ENCODE peak calls at places on chromosomes 12 and 14, in five cellular contexts. One of them, this sample, is unnamed.

GRCh38 chr14:23555882-23556699 is at the start of gene THTPA:
- DNase-seq in K562: peak
- DNase-seq in endothelial cell of umbilical vein: peak
- DNase-seq in transverse colon: peak
- DNase-seq in GM23338: peak
- DNase-seq in this sample: peak

GRCh38 chr12:30725739-30726138 is 29.0 kb downstream of the CAPRIN2 start:
- DNase-seq in K562: no peak
- DNase-seq in endothelial cell of umbilical vein: peak
- DNase-seq in transverse colon: no peak
- DNase-seq in GM23338: no peak
- DNase-seq in this sample: no peak

GRCh38 chr12:124767075-124767821 is 96.4 kb downstream of the SCARB1 start:
- DNase-seq in K562: peak
- DNase-seq in endothelial cell of umbilical vein: peak
- DNase-seq in transverse colon: peak
- DNase-seq in GM23338: peak
- DNase-seq in this sample: peak

GRCh38 chr12:46390304-46390703 is 17.7 kb upstream of the SLC38A2 start:
- DNase-seq in K562: no peak
- DNase-seq in endothelial cell of umbilical vein: no peak
- DNase-seq in transverse colon: no peak
- DNase-seq in GM23338: no peak
- DNase-seq in this sample: no peak

GRCh38 chr14:61934385-61934784 is 172.2 kb downstream of the SNAPC1 start:
- DNase-seq in K562: no peak
- DNase-seq in endothelial cell of umbilical vein: no peak
- DNase-seq in transverse colon: no peak
- DNase-seq in GM23338: no peak
- DNase-seq in this sample: no peak

GRCh38 chr12:3077572-3078081 is 448 bp downstream of the TSPAN9 start:
- DNase-seq in K562: no peak
- DNase-seq in endothelial cell of umbilical vein: no peak
- DNase-seq in transverse colon: peak
- DNase-seq in GM23338: peak
- DNase-seq in this sample: no peak

GRCh38 chr12:46266869-46267617 is 1.8 kb downstream of the SLC38A1 start:
- DNase-seq in K562: no peak
- DNase-seq in endothelial cell of umbilical vein: peak
- DNase-seq in transverse colon: peak
- DNase-seq in GM23338: peak
- DNase-seq in this sample: peak

GRCh38 chr12:130126023-130126432 is 36.2 kb upstream of the FZD10 start:
- DNase-seq in K562: no peak
- DNase-seq in endothelial cell of umbilical vein: no peak
- DNase-seq in transverse colon: no peak
- DNase-seq in GM23338: peak
- DNase-seq in this sample: no peak

GRCh38 chr12:127558363-127558762 is 708.6 kb upstream of the TMEM132C start:
- DNase-seq in K562: no peak
- DNase-seq in endothelial cell of umbilical vein: no peak
- DNase-seq in transverse colon: no peak
- DNase-seq in GM23338: no peak
- DNase-seq in this sample: no peak

GRCh38 chr12:104604070-104604994 is 147.6 kb downstream of the CHST11 start:
- DNase-seq in K562: peak
- DNase-seq in endothelial cell of umbilical vein: peak
- DNase-seq in transverse colon: peak
- DNase-seq in GM23338: peak
- DNase-seq in this sample: no peak

GRCh38 chr12:107515446-107515958 is 170.1 kb upstream of the PWP1 start:
- DNase-seq in K562: no peak
- DNase-seq in endothelial cell of umbilical vein: peak
- DNase-seq in transverse colon: no peak
- DNase-seq in GM23338: peak
- DNase-seq in this sample: no peak

GRCh38 chr14:59213368-59214315 is 25.2 kb downstream of the DAAM1 start:
- DNase-seq in K562: no peak
- DNase-seq in endothelial cell of umbilical vein: no peak
- DNase-seq in transverse colon: no peak
- DNase-seq in GM23338: peak
- DNase-seq in this sample: no peak

GRCh38 chr14:62739647-62740046 is 305.6 kb downstream of the KCNH5 start:
- DNase-seq in K562: no peak
- DNase-seq in endothelial cell of umbilical vein: no peak
- DNase-seq in transverse colon: no peak
- DNase-seq in GM23338: no peak
- DNase-seq in this sample: no peak

GRCh38 chr14:92258934-92259333 is 64.0 kb upstream of the SLC24A4 start:
- DNase-seq in K562: peak
- DNase-seq in endothelial cell of umbilical vein: no peak
- DNase-seq in transverse colon: no peak
- DNase-seq in GM23338: no peak
- DNase-seq in this sample: no peak

GRCh38 chr14:53547593-53547992 is 394.5 kb upstream of the DDHD1 start:
- DNase-seq in K562: no peak
- DNase-seq in endothelial cell of umbilical vein: no peak
- DNase-seq in transverse colon: no peak
- DNase-seq in GM23338: no peak
- DNase-seq in this sample: no peak

GRCh38 chr12:46907791-46908190 is 82.0 kb upstream of the SLC38A4 start:
- DNase-seq in K562: no peak
- DNase-seq in endothelial cell of umbilical vein: no peak
- DNase-seq in transverse colon: no peak
- DNase-seq in GM23338: no peak
- DNase-seq in this sample: no peak

GRCh38 chr14:69038449-69039286 is 59.6 kb upstream of the ACTN1 start:
- DNase-seq in K562: no peak
- DNase-seq in endothelial cell of umbilical vein: peak
- DNase-seq in transverse colon: no peak
- DNase-seq in GM23338: no peak
- DNase-seq in this sample: no peak

GRCh38 chr12:28568083-28568482 is 377.8 kb downstream of the CCDC91 start:
- DNase-seq in K562: no peak
- DNase-seq in endothelial cell of umbilical vein: no peak
- DNase-seq in transverse colon: peak
- DNase-seq in GM23338: no peak
- DNase-seq in this sample: no peak

GRCh38 chr12:44847888-44848770 is 28.0 kb downstream of the NELL2 start:
- DNase-seq in K562: no peak
- DNase-seq in endothelial cell of umbilical vein: no peak
- DNase-seq in transverse colon: peak
- DNase-seq in GM23338: no peak
- DNase-seq in this sample: no peak

GRCh38 chr14:76456200-76456599 is 80.3 kb downstream of the ESRRB start:
- DNase-seq in K562: peak
- DNase-seq in endothelial cell of umbilical vein: peak
- DNase-seq in transverse colon: no peak
- DNase-seq in GM23338: peak
- DNase-seq in this sample: no peak

GRCh38 chr14:52304248-52304904 is 9.7 kb upstream of the PTGER2 start:
- DNase-seq in K562: no peak
- DNase-seq in endothelial cell of umbilical vein: no peak
- DNase-seq in transverse colon: no peak
- DNase-seq in GM23338: no peak
- DNase-seq in this sample: no peak

GRCh38 chr14:39467889-39468524 is 35.8 kb upstream of the FBXO33 start:
- DNase-seq in K562: no peak
- DNase-seq in endothelial cell of umbilical vein: peak
- DNase-seq in transverse colon: no peak
- DNase-seq in GM23338: peak
- DNase-seq in this sample: peak

GRCh38 chr12:116708826-116709756 is 28.8 kb downstream of the SPRING1 start:
- DNase-seq in K562: no peak
- DNase-seq in endothelial cell of umbilical vein: peak
- DNase-seq in transverse colon: peak
- DNase-seq in GM23338: peak
- DNase-seq in this sample: no peak

GRCh38 chr14:94753067-94753466 is 16.8 kb downstream of the GSC start:
- DNase-seq in K562: no peak
- DNase-seq in endothelial cell of umbilical vein: no peak
- DNase-seq in transverse colon: no peak
- DNase-seq in GM23338: no peak
- DNase-seq in this sample: no peak

GRCh38 chr12:62191747-62192485 is 68.3 kb upstream of the USP15 start:
- DNase-seq in K562: no peak
- DNase-seq in endothelial cell of umbilical vein: peak
- DNase-seq in transverse colon: no peak
- DNase-seq in GM23338: peak
- DNase-seq in this sample: no peak

GRCh38 chr12:12704593-12705230 is 8.7 kb upstream of the GPR19 start:
- DNase-seq in K562: peak
- DNase-seq in endothelial cell of umbilical vein: peak
- DNase-seq in transverse colon: peak
- DNase-seq in GM23338: peak
- DNase-seq in this sample: no peak

GRCh38 chr12:23055004-23055403 is 430.0 kb downstream of the ETNK1 start:
- DNase-seq in K562: peak
- DNase-seq in endothelial cell of umbilical vein: peak
- DNase-seq in transverse colon: peak
- DNase-seq in GM23338: peak
- DNase-seq in this sample: no peak

GRCh38 chr12:64824500-64825142 is at the start of gene TBC1D30:
- DNase-seq in K562: peak
- DNase-seq in endothelial cell of umbilical vein: peak
- DNase-seq in transverse colon: no peak
- DNase-seq in GM23338: peak
- DNase-seq in this sample: no peak

DNA sequence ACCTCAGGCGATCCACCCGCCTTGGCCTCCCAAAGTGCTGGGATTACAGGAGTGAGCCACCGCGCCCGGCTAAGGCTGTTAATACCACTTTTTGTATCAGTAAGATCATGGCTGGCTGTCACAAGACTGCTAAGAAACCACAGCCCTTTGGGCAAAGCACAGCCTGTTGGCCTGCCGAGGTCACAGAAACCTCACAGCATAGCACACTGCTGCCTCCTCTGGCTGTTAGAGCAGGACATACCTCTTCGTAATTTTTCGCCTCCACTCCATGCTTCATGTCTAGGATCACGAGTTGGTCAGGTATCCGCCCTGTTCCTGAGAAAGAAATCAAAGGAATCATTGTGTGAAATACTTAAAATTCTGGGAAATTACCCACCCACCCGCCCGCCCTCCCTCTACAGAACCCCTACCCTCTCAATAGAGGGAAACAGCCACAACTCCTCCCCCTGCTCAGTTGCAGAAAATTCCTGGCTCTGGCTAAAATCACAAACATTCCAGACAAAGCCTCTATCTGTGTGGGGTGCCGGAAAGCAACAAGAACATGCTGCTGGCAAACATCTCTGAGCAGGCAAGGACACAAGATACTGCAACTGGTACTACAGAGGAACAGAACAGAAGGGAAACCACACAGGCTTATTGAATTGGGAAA is 20.7 kb upstream of the NEK9 start:
- DNase-seq in K562: no peak
- DNase-seq in endothelial cell of umbilical vein: peak
- DNase-seq in transverse colon: peak
- DNase-seq in GM23338: peak
- DNase-seq in this sample: peak
- TF ChIP-seq POLR2AphosphoS5 in K562: no peak
- TF ChIP-seq POLR2AphosphoS5 in endothelial cell of umbilical vein: no peak
- TF ChIP-seq POLR2AphosphoS5 in transverse colon: peak
- TF ChIP-seq POLR2AphosphoS5 in GM23338: no peak
- TF ChIP-seq POLR2AphosphoS5 in this sample: no peak

DNA sequence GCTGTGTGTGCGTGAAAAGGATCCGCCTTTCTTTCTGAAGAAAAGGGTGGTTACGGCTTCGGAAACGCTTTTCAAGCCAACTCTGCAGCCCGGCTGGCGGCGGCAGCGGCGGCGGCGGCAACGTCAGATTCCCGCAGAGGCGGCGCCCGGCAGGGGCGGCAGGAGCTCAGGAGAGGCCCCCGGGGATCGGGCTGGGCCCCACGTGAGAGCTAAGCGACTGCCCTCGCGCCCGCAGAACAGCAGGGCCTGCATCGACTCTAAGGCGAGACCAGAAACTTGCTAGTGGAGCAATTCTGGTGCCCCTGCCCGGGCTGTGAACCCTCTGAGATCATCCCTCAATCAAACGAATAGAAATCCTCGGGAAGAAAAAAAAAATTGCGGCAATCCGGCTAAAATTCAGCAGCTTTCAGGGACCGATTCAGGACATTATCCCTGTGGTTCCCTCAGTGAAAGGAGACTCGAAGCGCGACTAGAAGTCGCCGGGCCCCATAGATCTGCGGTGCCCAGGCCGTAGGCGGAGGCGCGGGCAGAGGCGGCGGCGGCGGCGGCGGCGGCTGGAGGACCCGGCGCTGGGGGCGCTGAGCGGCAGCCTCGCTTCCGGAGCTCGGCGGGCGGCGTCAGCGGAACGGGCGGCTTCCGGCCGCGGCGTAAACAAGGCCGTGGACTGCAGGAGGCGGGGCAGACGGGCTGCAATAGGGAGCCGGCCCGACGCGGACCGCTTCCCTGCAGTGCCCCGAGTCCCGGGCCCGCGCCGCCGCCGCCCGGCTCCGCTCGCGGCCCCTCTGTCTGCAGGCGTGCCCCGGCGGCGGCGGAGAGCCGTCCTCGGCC is at the start of gene KLHDC2:
- DNase-seq in K562: peak
- DNase-seq in endothelial cell of umbilical vein: peak
- DNase-seq in transverse colon: peak
- DNase-seq in GM23338: peak
- DNase-seq in this sample: peak
- TF ChIP-seq POLR2AphosphoS5 in K562: peak
- TF ChIP-seq POLR2AphosphoS5 in endothelial cell of umbilical vein: peak
- TF ChIP-seq POLR2AphosphoS5 in transverse colon: peak
- TF ChIP-seq POLR2AphosphoS5 in GM23338: peak
- TF ChIP-seq POLR2AphosphoS5 in this sample: peak

DNA sequence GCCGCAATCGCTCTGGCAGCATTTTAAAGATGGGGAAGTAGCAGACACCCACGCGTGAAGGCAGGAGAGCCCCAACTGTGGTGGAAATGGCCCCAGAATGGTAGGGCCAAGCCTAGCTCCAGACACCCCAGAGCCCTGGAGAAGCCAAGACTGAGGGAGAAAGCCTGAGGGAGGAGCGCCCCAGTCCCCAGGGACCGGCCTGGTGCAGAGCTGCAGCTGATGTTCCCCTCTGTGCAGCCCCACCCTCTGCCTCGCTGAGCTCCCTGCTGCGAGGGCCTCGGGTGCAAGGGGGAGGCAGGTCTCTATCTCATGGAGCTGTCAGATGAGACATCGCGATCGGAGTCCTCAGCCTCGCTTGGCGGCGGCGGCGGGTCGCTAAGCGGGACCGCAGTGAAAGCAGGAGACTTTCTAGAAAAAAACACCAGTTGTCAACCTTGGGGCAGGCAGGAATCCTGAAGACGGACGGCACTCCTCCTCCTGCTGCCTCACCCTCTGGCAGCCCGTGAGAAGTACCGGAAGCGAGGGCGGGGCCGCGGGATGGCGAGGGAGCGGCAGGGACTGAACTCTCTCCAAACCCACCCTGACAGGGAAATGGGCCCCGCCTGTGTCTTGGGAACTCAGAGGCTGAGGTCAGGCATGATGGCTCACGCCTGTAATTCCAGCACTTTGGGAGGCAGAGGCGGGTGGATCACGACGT is 6.0 kb downstream of the GAPDH start:
- DNase-seq in K562: peak
- DNase-seq in endothelial cell of umbilical vein: peak
- DNase-seq in transverse colon: peak
- DNase-seq in GM23338: peak
- DNase-seq in this sample: peak
- TF ChIP-seq POLR2AphosphoS5 in K562: no peak
- TF ChIP-seq POLR2AphosphoS5 in endothelial cell of umbilical vein: no peak
- TF ChIP-seq POLR2AphosphoS5 in transverse colon: peak
- TF ChIP-seq POLR2AphosphoS5 in GM23338: no peak
- TF ChIP-seq POLR2AphosphoS5 in this sample: peak

GRCh38 chr12:93137656-93138612 is 208.8 kb upstream of the EEA1 start:
- DNase-seq in K562: peak
- DNase-seq in endothelial cell of umbilical vein: no peak
- DNase-seq in transverse colon: no peak
- DNase-seq in GM23338: no peak
- DNase-seq in this sample: peak
- TF ChIP-seq POLR2AphosphoS5 in K562: no peak
- TF ChIP-seq POLR2AphosphoS5 in endothelial cell of umbilical vein: no peak
- TF ChIP-seq POLR2AphosphoS5 in transverse colon: no peak
- TF ChIP-seq POLR2AphosphoS5 in GM23338: no peak
- TF ChIP-seq POLR2AphosphoS5 in this sample: no peak

This sample was measured in upper lobe of left lung.